ENCODE peak calls at places on chromosomes 6 and 20, in six cellular contexts. One of them, this sample, is unnamed.

GRCh38 chr20:58481541-58482021 is 33.6 kb downstream of the APCDD1L start:
- DNase-seq in HCT116: peak; percentile 27
- DNase-seq in H1: peak; percentile 36
- DNase-seq in GM12878: no peak
- DNase-seq in HepG2: peak; percentile 42
- DNase-seq in NT2/D1: peak; percentile 50
- DNase-seq in this sample: peak; percentile 82

GRCh38 chr6:93940381-93940780 is 521.0 kb upstream of the EPHA7 start:
- DNase-seq in HCT116: no peak
- DNase-seq in H1: no peak
- DNase-seq in GM12878: no peak
- DNase-seq in HepG2: no peak
- DNase-seq in NT2/D1: no peak
- DNase-seq in this sample: no peak

GRCh38 chr6:19037607-19038006 is 650.5 kb downstream of the RNF144B start:
- DNase-seq in HCT116: no peak
- DNase-seq in H1: no peak
- DNase-seq in GM12878: no peak
- DNase-seq in HepG2: no peak
- DNase-seq in NT2/D1: no peak
- DNase-seq in this sample: no peak

GRCh38 chr6:31760790-31761189 is 1.7 kb upstream of the SAPCD1 start:
- DNase-seq in HCT116: no peak
- DNase-seq in H1: no peak
- DNase-seq in GM12878: no peak
- DNase-seq in HepG2: no peak
- DNase-seq in NT2/D1: no peak
- DNase-seq in this sample: no peak

GRCh38 chr6:169886631-169887227 is 135.3 kb downstream of the ERMARD start:
- DNase-seq in HCT116: no peak
- DNase-seq in H1: no peak
- DNase-seq in GM12878: no peak
- DNase-seq in HepG2: no peak
- DNase-seq in NT2/D1: no peak
- DNase-seq in this sample: peak; percentile 39

GRCh38 chr20:49420811-49421295 is 61.6 kb downstream of the KCNB1 start:
- DNase-seq in HCT116: no peak
- DNase-seq in H1: no peak
- DNase-seq in GM12878: no peak
- DNase-seq in HepG2: no peak
- DNase-seq in NT2/D1: no peak
- DNase-seq in this sample: no peak

GRCh38 chr20:8782804-8783203 is 286.1 kb upstream of the PLCB4 start:
- DNase-seq in HCT116: no peak
- DNase-seq in H1: no peak
- DNase-seq in GM12878: no peak
- DNase-seq in HepG2: no peak
- DNase-seq in NT2/D1: no peak
- DNase-seq in this sample: no peak

GRCh38 chr20:25676164-25676809 is 20.4 kb downstream of the ZNF337 start:
- DNase-seq in HCT116: no peak
- DNase-seq in H1: no peak
- DNase-seq in GM12878: no peak
- DNase-seq in HepG2: peak; percentile 52
- DNase-seq in NT2/D1: no peak
- DNase-seq in this sample: peak; percentile 12

GRCh38 chr6:150250826-150251225 is 108.0 kb downstream of the PPP1R14C start:
- DNase-seq in HCT116: no peak
- DNase-seq in H1: no peak
- DNase-seq in GM12878: no peak
- DNase-seq in HepG2: no peak
- DNase-seq in NT2/D1: no peak
- DNase-seq in this sample: peak; percentile 29

GRCh38 chr6:71855406-71855805 is 30.9 kb upstream of the RIMS1 start:
- DNase-seq in HCT116: no peak
- DNase-seq in H1: no peak
- DNase-seq in GM12878: no peak
- DNase-seq in HepG2: peak; percentile 0
- DNase-seq in NT2/D1: no peak
- DNase-seq in this sample: no peak

GRCh38 chr6:39018103-39018502 is 30.5 kb upstream of the GLP1R start:
- DNase-seq in HCT116: no peak
- DNase-seq in H1: no peak
- DNase-seq in GM12878: no peak
- DNase-seq in HepG2: no peak
- DNase-seq in NT2/D1: no peak
- DNase-seq in this sample: no peak

GRCh38 chr20:57627972-57628650 is 7.9 kb upstream of the ZBP1 start:
- DNase-seq in HCT116: no peak
- DNase-seq in H1: no peak
- DNase-seq in GM12878: no peak
- DNase-seq in HepG2: no peak
- DNase-seq in NT2/D1: no peak
- DNase-seq in this sample: no peak

GRCh38 chr6:95649451-95649850 is 72.1 kb downstream of the MANEA start:
- DNase-seq in HCT116: no peak
- DNase-seq in H1: no peak
- DNase-seq in GM12878: no peak
- DNase-seq in HepG2: no peak
- DNase-seq in NT2/D1: no peak
- DNase-seq in this sample: no peak

GRCh38 chr6:129621252-129621651 is 88.7 kb downstream of the ARHGAP18 start:
- DNase-seq in HCT116: no peak
- DNase-seq in H1: no peak
- DNase-seq in GM12878: no peak
- DNase-seq in HepG2: peak; percentile 58
- DNase-seq in NT2/D1: no peak
- DNase-seq in this sample: peak; percentile 54

GRCh38 chr6:153059757-153060156 is 57.2 kb upstream of the MTRF1L start:
- DNase-seq in HCT116: no peak
- DNase-seq in H1: no peak
- DNase-seq in GM12878: no peak
- DNase-seq in HepG2: peak; percentile 7
- DNase-seq in NT2/D1: no peak
- DNase-seq in this sample: no peak

GRCh38 chr6:150599199-150600002 is at the start of gene PLEKHG1:
- DNase-seq in HCT116: peak; percentile 12
- DNase-seq in H1: peak; percentile 25
- DNase-seq in GM12878: no peak
- DNase-seq in HepG2: no peak
- DNase-seq in NT2/D1: peak; percentile 51
- DNase-seq in this sample: peak; percentile 40

GRCh38 chr6:167697316-167697715 is 129.4 kb upstream of the AFDN start:
- DNase-seq in HCT116: no peak
- DNase-seq in H1: no peak
- DNase-seq in GM12878: no peak
- DNase-seq in HepG2: no peak
- DNase-seq in NT2/D1: no peak
- DNase-seq in this sample: no peak

GRCh38 chr6:154502564-154502963 is 7.9 kb downstream of the CNKSR3 start:
- DNase-seq in HCT116: no peak
- DNase-seq in H1: no peak
- DNase-seq in GM12878: no peak
- DNase-seq in HepG2: no peak
- DNase-seq in NT2/D1: no peak
- DNase-seq in this sample: no peak

GRCh38 chr6:163414367-163415175 is at the start of gene QKI:
- DNase-seq in HCT116: no peak
- DNase-seq in H1: no peak
- DNase-seq in GM12878: no peak
- DNase-seq in HepG2: peak; percentile 59
- DNase-seq in NT2/D1: no peak
- DNase-seq in this sample: peak; percentile 86

GRCh38 chr6:137234505-137234863 is 15.3 kb upstream of the IFNGR1 start:
- DNase-seq in HCT116: no peak
- DNase-seq in H1: no peak
- DNase-seq in GM12878: no peak
- DNase-seq in HepG2: no peak
- DNase-seq in NT2/D1: no peak
- DNase-seq in this sample: no peak

GRCh38 chr6:27553123-27553904 is 80.4 kb upstream of the ZNF184 start:
- DNase-seq in HCT116: no peak
- DNase-seq in H1: peak; percentile 73
- DNase-seq in GM12878: peak; percentile 82
- DNase-seq in HepG2: peak; percentile 76
- DNase-seq in NT2/D1: peak; percentile 57
- DNase-seq in this sample: peak; percentile 71

GRCh38 chr20:53871541-53871940 is 198.9 kb downstream of the BCAS1 start:
- DNase-seq in HCT116: no peak
- DNase-seq in H1: no peak
- DNase-seq in GM12878: no peak
- DNase-seq in HepG2: no peak
- DNase-seq in NT2/D1: no peak
- DNase-seq in this sample: no peak

GRCh38 chr6:149063443-149063842 is 254.1 kb upstream of the TAB2 start:
- DNase-seq in HCT116: no peak
- DNase-seq in H1: no peak
- DNase-seq in GM12878: no peak
- DNase-seq in HepG2: no peak
- DNase-seq in NT2/D1: no peak
- DNase-seq in this sample: no peak

GRCh38 chr6:3335169-3335568 is 76.4 kb downstream of the PSMG4 start:
- DNase-seq in HCT116: no peak
- DNase-seq in H1: no peak
- DNase-seq in GM12878: no peak
- DNase-seq in HepG2: no peak
- DNase-seq in NT2/D1: no peak
- DNase-seq in this sample: no peak

GRCh38 chr6:44039191-44039719 is 88.0 kb downstream of the MRPL14 start:
- DNase-seq in HCT116: no peak
- DNase-seq in H1: no peak
- DNase-seq in GM12878: no peak
- DNase-seq in HepG2: no peak
- DNase-seq in NT2/D1: no peak
- DNase-seq in this sample: no peak

GRCh38 chr6:39363280-39363679 is 40.8 kb upstream of the KCNK16 start:
- DNase-seq in HCT116: no peak
- DNase-seq in H1: no peak
- DNase-seq in GM12878: no peak
- DNase-seq in HepG2: no peak
- DNase-seq in NT2/D1: no peak
- DNase-seq in this sample: no peak

GRCh38 chr20:7362601-7363000 is 577.7 kb downstream of the HAO1 start:
- DNase-seq in HCT116: no peak
- DNase-seq in H1: no peak
- DNase-seq in GM12878: no peak
- DNase-seq in HepG2: no peak
- DNase-seq in NT2/D1: no peak
- DNase-seq in this sample: no peak

GRCh38 chr6:22028403-22028802 is 268.4 kb downstream of the PRL start:
- DNase-seq in HCT116: no peak
- DNase-seq in H1: no peak
- DNase-seq in GM12878: no peak
- DNase-seq in HepG2: no peak
- DNase-seq in NT2/D1: no peak
- DNase-seq in this sample: no peak

GRCh38 chr6:113591896-113592827 is 265.0 kb upstream of the MARCKS start:
- DNase-seq in HCT116: no peak
- DNase-seq in H1: no peak
- DNase-seq in GM12878: no peak
- DNase-seq in HepG2: peak; percentile 16
- DNase-seq in NT2/D1: peak; percentile 40
- DNase-seq in this sample: no peak

GRCh38 chr6:35178012-35178411 is 35.7 kb upstream of the SCUBE3 start:
- DNase-seq in HCT116: no peak
- DNase-seq in H1: no peak
- DNase-seq in GM12878: no peak
- DNase-seq in HepG2: no peak
- DNase-seq in NT2/D1: no peak
- DNase-seq in this sample: no peak

GRCh38 chr6:157235600-157236039 is 87.7 kb downstream of the TMEM242 start:
- DNase-seq in HCT116: no peak
- DNase-seq in H1: peak; percentile 57
- DNase-seq in GM12878: no peak
- DNase-seq in HepG2: peak; percentile 45
- DNase-seq in NT2/D1: peak; percentile 51
- DNase-seq in this sample: no peak

GRCh38 chr6:26285143-26286134 is 79.6 kb upstream of the BTN3A2 start:
- DNase-seq in HCT116: peak; percentile 92
- DNase-seq in H1: peak; percentile 100
- DNase-seq in GM12878: peak; percentile 100
- DNase-seq in HepG2: peak; percentile 93
- DNase-seq in NT2/D1: peak; percentile 97
- DNase-seq in this sample: peak; percentile 95

GRCh38 chr6:26290941-26291340 is 74.1 kb upstream of the BTN3A2 start:
- DNase-seq in HCT116: no peak
- DNase-seq in H1: no peak
- DNase-seq in GM12878: no peak
- DNase-seq in HepG2: no peak
- DNase-seq in NT2/D1: no peak
- DNase-seq in this sample: no peak

GRCh38 chr6:26288155-26288554 is 76.8 kb upstream of the BTN3A2 start:
- DNase-seq in HCT116: no peak
- DNase-seq in H1: no peak
- DNase-seq in GM12878: no peak
- DNase-seq in HepG2: no peak
- DNase-seq in NT2/D1: no peak
- DNase-seq in this sample: no peak

GRCh38 chr6:26284537-26285142 is 80.4 kb upstream of the BTN3A2 start:
- DNase-seq in HCT116: no peak
- DNase-seq in H1: no peak
- DNase-seq in GM12878: peak; percentile 47
- DNase-seq in HepG2: no peak
- DNase-seq in NT2/D1: no peak
- DNase-seq in this sample: no peak

GRCh38 chr6:26286168-26286854 is 78.7 kb upstream of the BTN3A2 start:
- DNase-seq in HCT116: no peak
- DNase-seq in H1: no peak
- DNase-seq in GM12878: no peak
- DNase-seq in HepG2: peak; percentile 63
- DNase-seq in NT2/D1: no peak
- DNase-seq in this sample: peak; percentile 49
- TF ChIP-seq YY1 in HCT116: peak; percentile 54
- TF ChIP-seq YY1 in H1: no peak
- TF ChIP-seq YY1 in GM12878: peak; percentile 76
- TF ChIP-seq YY1 in HepG2: peak; percentile 46
- TF ChIP-seq YY1 in NT2/D1: no peak
- TF ChIP-seq YY1 in this sample: no peak

GRCh38 chr6:41379314-41379713 is 43.9 kb downstream of the NCR2 start:
- DNase-seq in HCT116: no peak
- DNase-seq in H1: no peak
- DNase-seq in GM12878: no peak
- DNase-seq in HepG2: no peak
- DNase-seq in NT2/D1: no peak
- DNase-seq in this sample: no peak
- TF ChIP-seq ZNF274 in HCT116: no peak
- TF ChIP-seq ZNF274 in H1: no peak
- TF ChIP-seq ZNF274 in GM12878: no peak
- TF ChIP-seq ZNF274 in HepG2: no peak
- TF ChIP-seq ZNF274 in NT2/D1: no peak
- TF ChIP-seq ZNF274 in this sample: no peak

GRCh38 chr6:57242505-57242904 is 20.4 kb upstream of the RAB23 start:
- DNase-seq in HCT116: no peak
- DNase-seq in H1: no peak
- DNase-seq in GM12878: no peak
- DNase-seq in HepG2: peak; percentile 40
- DNase-seq in NT2/D1: no peak
- DNase-seq in this sample: no peak
- TF ChIP-seq YY1 in HCT116: no peak
- TF ChIP-seq YY1 in H1: no peak
- TF ChIP-seq YY1 in GM12878: no peak
- TF ChIP-seq YY1 in HepG2: no peak
- TF ChIP-seq YY1 in NT2/D1: no peak
- TF ChIP-seq YY1 in this sample: no peak

GRCh38 chr6:7451321-7451720 is 61.7 kb downstream of the RIOK1 start:
- DNase-seq in HCT116: no peak
- DNase-seq in H1: no peak
- DNase-seq in GM12878: no peak
- DNase-seq in HepG2: no peak
- DNase-seq in NT2/D1: no peak
- DNase-seq in this sample: no peak
- TF ChIP-seq ZNF274 in HCT116: no peak
- TF ChIP-seq ZNF274 in H1: no peak
- TF ChIP-seq ZNF274 in GM12878: no peak
- TF ChIP-seq ZNF274 in HepG2: no peak
- TF ChIP-seq ZNF274 in NT2/D1: no peak
- TF ChIP-seq ZNF274 in this sample: no peak

This sample was measured in K562.